ENCODE peak calls at places on chromosome 10, in four cellular contexts. One of them, this sample, is unnamed.

GRCh38 chr10:73117976-73118743 is 7.9 kb downstream of the NUDT13 start:
- DNase-seq in caudate nucleus: no peak
- DNase-seq in HuH-7.5: no peak
- DNase-seq in NCI-H1092 treated with DMSO at 0.1 percent for 48 hours: no peak
- DNase-seq in this sample: no peak

GRCh38 chr10:4848341-4849041 is 22.5 kb downstream of the AKR1E2 start:
- DNase-seq in HuH-7.5: no peak
- DNase-seq in caudate nucleus: no peak
- DNase-seq in NCI-H1092 treated with DMSO at 0.1 percent for 48 hours: no peak
- DNase-seq in this sample: no peak

GRCh38 chr10:132359305-132360040 is 27.5 kb downstream of the LRRC27 start:
- DNase-seq in HuH-7.5: no peak
- DNase-seq in caudate nucleus: no peak
- DNase-seq in NCI-H1092 treated with DMSO at 0.1 percent for 48 hours: no peak
- DNase-seq in this sample: peak; percentile 80

GRCh38 chr10:98790817-98791216 is 344.1 kb upstream of the HPS1 start:
- DNase-seq in HuH-7.5: no peak
- DNase-seq in caudate nucleus: no peak
- DNase-seq in NCI-H1092 treated with DMSO at 0.1 percent for 48 hours: peak; percentile 7
- DNase-seq in this sample: no peak

GRCh38 chr10:78805176-78805575 is 263.6 kb upstream of the ZMIZ1 start:
- DNase-seq in HuH-7.5: no peak
- DNase-seq in NCI-H1092 treated with DMSO at 0.1 percent for 48 hours: no peak
- DNase-seq in caudate nucleus: no peak
- DNase-seq in this sample: peak; percentile 88

GRCh38 chr10:130555411-130555750 is 419.2 kb downstream of the GLRX3 start:
- DNase-seq in caudate nucleus: no peak
- DNase-seq in HuH-7.5: no peak
- DNase-seq in NCI-H1092 treated with DMSO at 0.1 percent for 48 hours: no peak
- DNase-seq in this sample: no peak

GRCh38 chr10:123485577-123485976 is 180.6 kb upstream of the GPR26 start:
- DNase-seq in NCI-H1092 treated with DMSO at 0.1 percent for 48 hours: no peak
- DNase-seq in caudate nucleus: no peak
- DNase-seq in HuH-7.5: no peak
- DNase-seq in this sample: no peak

GRCh38 chr10:24444337-24444736 is 235.4 kb downstream of the KIAA1217 start:
- DNase-seq in NCI-H1092 treated with DMSO at 0.1 percent for 48 hours: no peak
- DNase-seq in caudate nucleus: no peak
- DNase-seq in HuH-7.5: no peak
- DNase-seq in this sample: no peak

GRCh38 chr10:56715262-56715661 is 354.2 kb upstream of the ZWINT start:
- DNase-seq in HuH-7.5: no peak
- DNase-seq in caudate nucleus: no peak
- DNase-seq in NCI-H1092 treated with DMSO at 0.1 percent for 48 hours: no peak
- DNase-seq in this sample: no peak

GRCh38 chr10:72011468-72011867 is 47.3 kb downstream of the CHST3 start:
- DNase-seq in NCI-H1092 treated with DMSO at 0.1 percent for 48 hours: peak; percentile 52
- DNase-seq in HuH-7.5: no peak
- DNase-seq in caudate nucleus: peak; percentile 52
- DNase-seq in this sample: no peak

GRCh38 chr10:86362129-86362527 is 4.5 kb downstream of the GRID1 start:
- DNase-seq in NCI-H1092 treated with DMSO at 0.1 percent for 48 hours: no peak
- DNase-seq in caudate nucleus: no peak
- DNase-seq in HuH-7.5: no peak
- DNase-seq in this sample: no peak

GRCh38 chr10:101490026-101490425 is 98.0 kb downstream of the POLL start:
- DNase-seq in HuH-7.5: no peak
- DNase-seq in NCI-H1092 treated with DMSO at 0.1 percent for 48 hours: no peak
- DNase-seq in caudate nucleus: no peak
- DNase-seq in this sample: no peak

GRCh38 chr10:32963102-32963501 is 5.1 kb upstream of the ITGB1 start:
- DNase-seq in NCI-H1092 treated with DMSO at 0.1 percent for 48 hours: no peak
- DNase-seq in HuH-7.5: no peak
- DNase-seq in caudate nucleus: no peak
- DNase-seq in this sample: no peak

GRCh38 chr10:44860811-44861751 is 50.1 kb upstream of the TMEM72 start:
- DNase-seq in caudate nucleus: no peak
- DNase-seq in HuH-7.5: no peak
- DNase-seq in NCI-H1092 treated with DMSO at 0.1 percent for 48 hours: no peak
- DNase-seq in this sample: peak; percentile 48

GRCh38 chr10:61633665-61634064 is 29.1 kb upstream of the CABCOCO1 start:
- DNase-seq in NCI-H1092 treated with DMSO at 0.1 percent for 48 hours: no peak
- DNase-seq in HuH-7.5: no peak
- DNase-seq in caudate nucleus: no peak
- DNase-seq in this sample: no peak

GRCh38 chr10:126331101-126331500 is 57.2 kb downstream of the ADAM12 start:
- DNase-seq in NCI-H1092 treated with DMSO at 0.1 percent for 48 hours: no peak
- DNase-seq in caudate nucleus: no peak
- DNase-seq in HuH-7.5: no peak
- DNase-seq in this sample: no peak

GRCh38 chr10:84845628-84846261 is 517.4 kb downstream of the CCSER2 start:
- DNase-seq in HuH-7.5: peak; percentile 12
- DNase-seq in NCI-H1092 treated with DMSO at 0.1 percent for 48 hours: peak; percentile 31
- DNase-seq in caudate nucleus: peak; percentile 17
- DNase-seq in this sample: peak; percentile 48

GRCh38 chr10:111822661-111823060 is 360.9 kb downstream of the GPAM start:
- DNase-seq in NCI-H1092 treated with DMSO at 0.1 percent for 48 hours: no peak
- DNase-seq in HuH-7.5: no peak
- DNase-seq in caudate nucleus: no peak
- DNase-seq in this sample: no peak

GRCh38 chr10:131155218-131155902 is 156.2 kb downstream of the TCERG1L start:
- DNase-seq in caudate nucleus: no peak
- DNase-seq in HuH-7.5: no peak
- DNase-seq in NCI-H1092 treated with DMSO at 0.1 percent for 48 hours: no peak
- DNase-seq in this sample: no peak

GRCh38 chr10:7562026-7562425 is 104.7 kb downstream of the ITIH5 start:
- DNase-seq in NCI-H1092 treated with DMSO at 0.1 percent for 48 hours: no peak
- DNase-seq in caudate nucleus: no peak
- DNase-seq in HuH-7.5: no peak
- DNase-seq in this sample: no peak

GRCh38 chr10:79270471-79271246 is 76.6 kb upstream of the PPIF start:
- DNase-seq in caudate nucleus: peak; percentile 29
- DNase-seq in HuH-7.5: no peak
- DNase-seq in NCI-H1092 treated with DMSO at 0.1 percent for 48 hours: no peak
- DNase-seq in this sample: peak; percentile 62

GRCh38 chr10:106722524-106722923 is 442.0 kb downstream of the SORCS1 start:
- DNase-seq in HuH-7.5: no peak
- DNase-seq in NCI-H1092 treated with DMSO at 0.1 percent for 48 hours: no peak
- DNase-seq in caudate nucleus: no peak
- DNase-seq in this sample: no peak

GRCh38 chr10:91643700-91644099 is 10.8 kb upstream of the PPP1R3C start:
- DNase-seq in caudate nucleus: no peak
- DNase-seq in NCI-H1092 treated with DMSO at 0.1 percent for 48 hours: peak; percentile 4
- DNase-seq in HuH-7.5: no peak
- DNase-seq in this sample: no peak

GRCh38 chr10:48502791-48503190 is 102.1 kb downstream of the ARHGAP22 start:
- DNase-seq in NCI-H1092 treated with DMSO at 0.1 percent for 48 hours: no peak
- DNase-seq in HuH-7.5: no peak
- DNase-seq in caudate nucleus: no peak
- DNase-seq in this sample: no peak

GRCh38 chr10:61795551-61795950 is 105.9 kb upstream of the ARID5B start:
- DNase-seq in caudate nucleus: no peak
- DNase-seq in HuH-7.5: no peak
- DNase-seq in NCI-H1092 treated with DMSO at 0.1 percent for 48 hours: no peak
- DNase-seq in this sample: no peak

GRCh38 chr10:76117949-76118348 is 686.5 kb downstream of the LRMDA start:
- DNase-seq in NCI-H1092 treated with DMSO at 0.1 percent for 48 hours: no peak
- DNase-seq in HuH-7.5: no peak
- DNase-seq in caudate nucleus: no peak
- DNase-seq in this sample: no peak

GRCh38 chr10:114851336-114851735 is 29.8 kb downstream of the FHIP2A start:
- DNase-seq in HuH-7.5: no peak
- DNase-seq in caudate nucleus: no peak
- DNase-seq in NCI-H1092 treated with DMSO at 0.1 percent for 48 hours: no peak
- DNase-seq in this sample: no peak

GRCh38 chr10:117472872-117473271 is 69.7 kb upstream of the EMX2 start:
- DNase-seq in NCI-H1092 treated with DMSO at 0.1 percent for 48 hours: no peak
- DNase-seq in caudate nucleus: no peak
- DNase-seq in HuH-7.5: no peak
- DNase-seq in this sample: no peak

GRCh38 chr10:124524991-124525653 is 63.5 kb downstream of the LHPP start:
- DNase-seq in caudate nucleus: no peak
- DNase-seq in HuH-7.5: no peak
- DNase-seq in NCI-H1092 treated with DMSO at 0.1 percent for 48 hours: no peak
- DNase-seq in this sample: peak; percentile 84

GRCh38 chr10:70602665-70603438 is at the start of gene PRF1:
- DNase-seq in caudate nucleus: no peak
- DNase-seq in HuH-7.5: no peak
- DNase-seq in NCI-H1092 treated with DMSO at 0.1 percent for 48 hours: no peak
- DNase-seq in this sample: peak; percentile 64

GRCh38 chr10:121910673-121911420 is 17.0 kb downstream of the ATE1 start:
- DNase-seq in NCI-H1092 treated with DMSO at 0.1 percent for 48 hours: no peak
- DNase-seq in caudate nucleus: no peak
- DNase-seq in HuH-7.5: no peak
- DNase-seq in this sample: no peak

GRCh38 chr10:126147866-126148578 is 240.3 kb downstream of the ADAM12 start:
- DNase-seq in HuH-7.5: no peak
- DNase-seq in caudate nucleus: no peak
- DNase-seq in NCI-H1092 treated with DMSO at 0.1 percent for 48 hours: no peak
- DNase-seq in this sample: no peak

GRCh38 chr10:119022846-119023552 is 6.5 kb upstream of the NANOS1 start:
- DNase-seq in NCI-H1092 treated with DMSO at 0.1 percent for 48 hours: no peak
- DNase-seq in HuH-7.5: no peak
- DNase-seq in caudate nucleus: no peak
- DNase-seq in this sample: no peak

GRCh38 chr10:24929056-24929544 is 23.3 kb downstream of the PRTFDC1 start:
- DNase-seq in HuH-7.5: no peak
- DNase-seq in NCI-H1092 treated with DMSO at 0.1 percent for 48 hours: no peak
- DNase-seq in caudate nucleus: no peak
- DNase-seq in this sample: no peak

GRCh38 chr10:106981461-106981850 is 183.1 kb downstream of the SORCS1 start:
- DNase-seq in caudate nucleus: no peak
- DNase-seq in NCI-H1092 treated with DMSO at 0.1 percent for 48 hours: no peak
- DNase-seq in HuH-7.5: no peak
- DNase-seq in this sample: no peak

GRCh38 chr10:79628083-79628482 is 17.3 kb downstream of the SFTPA1 start:
- DNase-seq in NCI-H1092 treated with DMSO at 0.1 percent for 48 hours: no peak
- DNase-seq in caudate nucleus: no peak
- DNase-seq in HuH-7.5: no peak
- DNase-seq in this sample: no peak